ENCODE peak calls at places on chromosome 1, in seven cellular contexts. F is stimulated activated CD4-positive, alpha-beta T cell treated with anti-CD3 and anti-CD28 coated beads, TNF-alpha, amount 100 ng/mL, for 24 hours; Y is heart left ventricle; C is posterior cingulate gyrus; H is NCI-H1436; E is stimulated activated naive CD8-positive, alpha-beta T cell treated with anti-CD3 and anti-CD28 coated beads, Interleukin-15, amount 100 ng/mL, for 72 hours; N is right cardiac atrium. Q is an unnamed sample.
A peak's percentile ranks its signal among the peaks of the same experiment; 100 is the strongest.

GRCh38 chr1:8540266-8540926 is 222.5 kb downstream of the SLC45A1 start:
- DNase-seq in F (no peak), Y (no peak), C (no peak), H (no peak), E (no peak), N (no peak), Q (no peak)

GRCh38 chr1:39671793-39672550 is at the start of gene NT5C1A:
- DNase-seq in F (no peak), Y (peak; percentile 70), C (peak; percentile 92), H (no peak), E (peak; percentile 39), N (peak; percentile 42), Q (no peak)

GRCh38 chr1:210250998-210251679 is 18.5 kb downstream of the SERTAD4 start:
- DNase-seq in F (no peak), Y (peak; percentile 49), C (peak; percentile 93), H (peak; percentile 97), E (peak; percentile 50), N (peak; percentile 63), Q (no peak)

GRCh38 chr1:94790246-94790645 is 29.9 kb upstream of the SLC44A3 start:
- DNase-seq in F (no peak), Y (no peak), C (no peak), H (no peak), E (no peak), N (no peak), Q (no peak)

GRCh38 chr1:163826500-163826899 is 504.7 kb downstream of the NUF2 start:
- DNase-seq in F (no peak), Y (no peak), C (no peak), H (peak; percentile 72), E (no peak), N (no peak), Q (no peak)

GRCh38 chr1:89069955-89070354 is 4.9 kb upstream of the GBP1 start:
- DNase-seq in F (no peak), Y (no peak), C (no peak), H (no peak), E (no peak), N (no peak), Q (no peak)

GRCh38 chr1:197303463-197303862 is 35.4 kb downstream of the CRB1 start:
- DNase-seq in F (no peak), Y (no peak), C (no peak), H (no peak), E (no peak), N (no peak), Q (no peak)

GRCh38 chr1:1431845-1432565 is 3.5 kb upstream of the VWA1 start:
- DNase-seq in F (no peak), Y (peak; percentile 64), C (peak; percentile 82), H (no peak), E (no peak), N (peak; percentile 89), Q (no peak)

GRCh38 chr1:92756537-92756936 is 28.4 kb downstream of the EVI5 start:
- DNase-seq in F (no peak), Y (no peak), C (no peak), H (no peak), E (no peak), N (no peak), Q (no peak)

Q was measured in retinal pigment epithelial cell.